ENCODE peak calls at places on chromosomes 16 and 17, in nine cellular contexts. P, U, T, C, S, Q, V, H and Z are unnamed samples. For H3K36me3, the result is how much of the 10 kb centered on the place peaks cover.

GRCh38 chr16:23690771-23691482 is 12.2 kb downstream of the PLK1 start:
- DNase-seq in H (no peak), P (no peak), V (no peak), Q (no peak), U (no peak), S (no peak), T (no peak), C (no peak), Z (no peak)

GRCh38 chr17:48047113-48047740 is 932 bp upstream of the NFE2L1 start:
- DNase-seq in C (no peak), S (no peak), H (no peak), Q (no peak), U (no peak), V (no peak), T (no peak), P (no peak), Z (no peak)

GRCh38 chr16:58511933-58512815 is 3.1 kb upstream of the SETD6 start:
- DNase-seq in C (peak), U (peak), S (peak), H (peak), V (peak), T (peak), Q (peak), P (peak), Z (peak)

GRCh38 chr17:27466748-27467375 is 10.6 kb downstream of the KSR1 start:
- DNase-seq in T (no peak), V (no peak), H (no peak), U (no peak), S (peak), C (peak), P (no peak), Q (no peak), Z (peak)

GRCh38 chr16:30921748-30922419 is 1.5 kb upstream of the FBXL19 start:
- DNase-seq in U (peak), P (peak), S (peak), T (peak), Q (peak), C (peak), V (peak), H (peak), Z (peak)

GRCh38 chr17:80347536-80347935 is 67.4 kb upstream of the ENDOV start:
- DNase-seq in C (no peak), Q (no peak), U (no peak), P (no peak), T (no peak), H (no peak), S (peak), V (no peak), Z (no peak)

GRCh38 chr16:11090947-11091785 is 146.8 kb downstream of the CLEC16A start:
- DNase-seq in H (no peak), T (no peak), P (no peak), S (no peak), C (no peak), U (no peak), V (no peak), Q (no peak), Z (no peak)

GRCh38 chr16:10408824-10409381 is 23.0 kb downstream of the ATF7IP2 start:
- DNase-seq in S (no peak), T (no peak), V (no peak), U (no peak), P (no peak), C (no peak), H (no peak), Q (no peak), Z (no peak)

GRCh38 chr17:7988750-7989178 is 13.7 kb upstream of the GUCY2D start:
- DNase-seq in U (no peak), T (peak), P (peak), V (peak), Q (peak), H (peak), S (no peak), C (peak), Z (no peak)

GRCh38 chr17:40551091-40551873 is 14.0 kb downstream of the CCR7 start:
- DNase-seq in Q (peak), S (peak), P (peak), V (no peak), T (peak), H (peak), U (peak), C (no peak), Z (peak)

GRCh38 chr16:16030449-16030848 is 81.0 kb downstream of the ABCC1 start:
- DNase-seq in V (no peak), U (no peak), H (no peak), S (no peak), T (no peak), Q (no peak), C (no peak), P (no peak), Z (no peak)

GRCh38 chr17:73749906-73750305 is 105.7 kb upstream of the SDK2 start:
- DNase-seq in P (no peak), U (peak), V (no peak), H (no peak), C (no peak), S (no peak), Q (no peak), T (no peak), Z (no peak)

GRCh38 chr17:53543363-53543927 is 279.3 kb upstream of the KIF2B start:
- DNase-seq in C (no peak), V (no peak), P (no peak), H (no peak), T (peak), U (no peak), S (no peak), Q (no peak), Z (no peak)

GRCh38 chr16:71514476-71514875 is 11.8 kb upstream of the CHST4 start:
- DNase-seq in V (no peak), C (no peak), Q (no peak), U (no peak), P (no peak), H (no peak), T (no peak), S (no peak), Z (no peak)

GRCh38 chr16:17474572-17474971 is 3.8 kb upstream of the XYLT1 start:
- DNase-seq in H (no peak), V (no peak), C (no peak), T (no peak), P (no peak), U (no peak), S (no peak), Q (no peak), Z (no peak)

GRCh38 chr16:17311333-17312099 is 159.2 kb downstream of the XYLT1 start:
- DNase-seq in S (no peak), H (no peak), P (no peak), T (no peak), U (no peak), V (no peak), Q (no peak), C (no peak), Z (no peak)

GRCh38 chr16:67108489-67108888 is 1.3 kb upstream of the PHAF1 start:
- DNase-seq in P (no peak), U (no peak), V (no peak), Q (no peak), C (no peak), S (no peak), H (no peak), T (no peak), Z (no peak)

GRCh38 chr16:67108931-67109406 is 772 bp upstream of the PHAF1 start:
- DNase-seq in T (no peak), S (no peak), V (no peak), H (no peak), C (no peak), P (no peak), Q (no peak), U (no peak), Z (no peak)

GRCh38 chr16:67110136-67110847 is 551 bp downstream of the PHAF1 start:
- DNase-seq in C (no peak), Q (peak), P (no peak), S (no peak), H (no peak), U (no peak), V (no peak), T (no peak), Z (no peak)

GRCh38 chr16:67111951-67112444 is 2.3 kb downstream of the PHAF1 start:
- DNase-seq in V (no peak), P (no peak), H (no peak), Q (no peak), C (no peak), S (no peak), U (no peak), T (no peak), Z (no peak)

DNA sequence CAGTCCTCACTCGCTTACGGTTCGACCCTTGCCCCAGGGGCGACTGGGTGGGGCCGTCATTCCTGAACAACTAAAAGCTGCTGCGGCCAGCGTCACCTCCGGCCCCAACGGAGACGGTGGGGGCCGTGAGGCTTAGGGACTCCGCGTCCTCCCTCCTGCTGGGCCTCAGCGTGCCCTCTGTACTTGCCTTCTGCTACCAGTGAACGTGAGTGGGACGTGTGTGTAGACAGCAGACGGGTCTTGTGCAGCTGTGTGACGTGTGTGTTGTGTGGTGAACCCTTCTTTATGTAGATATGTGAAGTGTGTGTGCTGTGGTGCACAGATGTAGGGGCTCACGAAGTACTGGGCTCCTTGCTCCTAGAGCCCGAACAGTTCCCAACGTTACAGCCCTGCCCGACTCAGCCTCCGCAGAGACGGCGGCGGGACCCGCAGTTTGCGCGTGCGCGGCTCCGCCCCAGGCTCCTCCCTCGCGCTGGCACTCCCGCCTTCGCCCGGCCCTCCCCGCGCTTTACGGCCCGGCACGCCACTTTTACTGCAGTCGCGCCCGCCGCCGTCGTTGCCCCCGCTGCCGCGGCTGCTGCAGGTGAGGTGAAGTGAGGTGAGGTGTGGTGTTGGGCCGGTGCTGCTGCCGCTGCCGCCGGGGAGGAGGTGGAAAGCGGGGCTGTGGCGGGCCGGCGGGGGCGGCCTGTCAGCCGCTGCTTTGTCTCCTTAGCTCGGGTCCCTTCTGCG is at the start of gene PHAF1:
- DNase-seq in H (peak), P (peak), V (peak), C (peak), S (peak), U (peak), Q (peak), T (peak), Z (peak)
- H3K27ac ChIP-seq in H (peak), P (peak), V (peak), C (peak), S (peak), U (peak), Q (peak), T (peak), Z (peak)

DNA sequence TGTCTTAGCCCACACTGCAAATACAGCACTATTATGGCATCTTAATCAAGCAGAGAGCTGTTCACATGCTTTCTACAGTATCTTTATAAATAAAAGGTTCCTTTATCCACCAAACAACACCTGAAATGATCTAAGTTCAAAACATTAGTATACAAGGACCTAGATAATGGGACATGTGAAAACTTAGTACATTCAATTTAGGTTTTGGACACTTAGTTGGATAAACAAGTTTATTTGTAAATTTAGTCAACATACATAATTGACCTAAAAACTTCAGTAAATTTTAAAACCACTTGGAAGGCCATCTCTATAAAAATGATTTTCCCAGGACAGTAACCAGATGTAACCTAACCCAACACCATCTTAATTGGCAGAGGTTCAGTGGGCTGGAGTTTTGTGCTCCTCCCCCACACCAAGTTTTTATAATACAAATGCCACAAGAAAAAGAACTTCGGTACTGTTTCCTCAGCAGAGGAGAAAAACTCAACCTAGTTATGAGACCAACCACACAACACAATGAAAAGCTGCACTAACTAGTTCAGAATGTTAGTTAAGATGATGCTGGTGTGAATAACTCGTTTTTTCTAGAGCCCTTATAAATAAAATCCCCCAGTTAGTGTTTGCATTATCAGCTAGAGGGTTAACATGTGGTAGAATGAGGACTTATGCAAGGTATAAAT is 7.2 kb upstream of the UNK start:
- DNase-seq in V (no peak), Q (no peak), H (no peak), T (peak), C (no peak), S (peak), P (peak), U (no peak), Z (no peak)
- H3K36me3 ChIP-seq in V (under half), Q (under half), H (under half), T (under half), C (under half), S (under half), P (under half), U (half or more), Z (under half)

GRCh38 chr17:45296003-45296832 is 20.6 kb downstream of the MAP3K14 start:
- DNase-seq in Q (no peak), C (no peak), H (no peak), V (peak), S (no peak), P (peak), U (peak), T (peak), Z (no peak)
- H3K4me3 ChIP-seq in Q (no peak), C (no peak), H (no peak), V (no peak), S (no peak), P (no peak), U (no peak), T (no peak), Z (no peak)

DNA sequence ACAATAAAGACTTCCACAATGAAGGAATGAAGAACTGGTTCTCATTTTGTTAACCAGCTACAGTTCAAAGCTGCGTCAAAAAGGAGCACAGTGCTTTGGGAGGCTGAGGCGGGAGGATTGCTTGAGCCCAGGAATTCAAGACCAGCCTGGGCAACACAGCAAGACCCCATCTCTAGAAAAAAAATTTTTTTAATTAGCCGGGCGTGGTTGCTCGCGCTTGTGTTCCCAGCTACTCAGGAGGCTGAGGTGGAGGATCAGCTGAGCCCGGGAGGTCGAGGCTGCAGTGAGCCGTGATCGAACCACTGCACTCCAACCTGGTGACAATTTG is 764 bp upstream of the SLC6A4 start:
- DNase-seq in T (no peak), V (no peak), Q (no peak), S (no peak), C (no peak), P (no peak), H (no peak), U (no peak), Z (no peak)
- H3K27ac ChIP-seq in T (no peak), V (no peak), Q (no peak), S (no peak), C (no peak), P (no peak), H (no peak), U (no peak), Z (no peak)